ENCODE peak calls at places on chromosome 15, in seven cellular contexts. S is pancreas; Q is IMR-90; V is adrenal gland; Z is RWPE2; J is CD8-positive, alpha-beta T cell; T is GM23248. K is an unnamed sample.
A peak's percentile ranks its signal among the peaks of the same experiment; 100 is the strongest.

GRCh38 chr15:100383302-100384107 is 41.7 kb upstream of the ADAMTS17 start:
- DNase-seq in J (no peak), T (peak; percentile 10), S (peak; percentile 70), V (peak; percentile 51), Z (no peak), Q (no peak), K (no peak)

GRCh38 chr15:33145447-33145846 is 49.1 kb downstream of the FMN1 start:
- DNase-seq in Z (peak; percentile 69), J (no peak), Q (no peak), S (no peak), V (no peak), T (no peak), K (no peak)

GRCh38 chr15:33644319-33644718 is 324.0 kb upstream of the CHRM5 start:
- DNase-seq in V (no peak), Q (no peak), S (no peak), Z (no peak), J (no peak), T (no peak), K (no peak)

GRCh38 chr15:76190767-76191538 is 120.3 kb downstream of the ETFA start:
- DNase-seq in Q (peak; percentile 62), T (peak; percentile 92), J (peak; percentile 65), V (peak; percentile 89), S (peak; percentile 86), Z (no peak), K (no peak)

GRCh38 chr15:77866596-77867125 is 210.8 kb downstream of the TBC1D2B start:
- DNase-seq in J (no peak), S (no peak), Z (peak; percentile 62), Q (no peak), V (no peak), T (no peak), K (no peak)

GRCh38 chr15:37289109-37289765 is 188.9 kb upstream of the MEIS2 start:
- DNase-seq in V (no peak), S (no peak), Z (no peak), T (peak; percentile 53), J (no peak), Q (peak; percentile 5), K (no peak)

GRCh38 chr15:80264031-80264430 is 12.0 kb upstream of the CTXND1 start:
- DNase-seq in T (peak; percentile 39), V (no peak), J (no peak), S (no peak), Q (peak; percentile 22), Z (no peak), K (no peak)

GRCh38 chr15:79164465-79164864 is 73.9 kb upstream of the RASGRF1 start:
- DNase-seq in V (no peak), S (no peak), J (no peak), T (no peak), Z (no peak), Q (no peak), K (no peak)

GRCh38 chr15:92306662-92307061 is 87.0 kb upstream of the ST8SIA2 start:
- DNase-seq in J (no peak), Q (no peak), Z (no peak), T (peak; percentile 52), S (no peak), V (no peak), K (no peak)

GRCh38 chr15:101240364-101240763 is 11.5 kb downstream of the CHSY1 start:
- DNase-seq in Q (peak; percentile 81), J (no peak), V (no peak), S (no peak), Z (no peak), T (peak; percentile 52), K (no peak)

GRCh38 chr15:80489030-80489594 is 84.9 kb downstream of the ARNT2 start:
- DNase-seq in J (no peak), V (peak; percentile 53), Q (peak; percentile 93), S (no peak), T (peak; percentile 89), Z (no peak), K (no peak)

GRCh38 chr15:79294075-79294474 is 11.6 kb downstream of the ANKRD34C start:
- DNase-seq in S (no peak), Q (no peak), T (no peak), Z (no peak), V (no peak), J (no peak), K (no peak)

GRCh38 chr15:70238917-70239316 is 141.2 kb upstream of the TLE3 start:
- DNase-seq in J (no peak), S (no peak), T (no peak), Q (no peak), Z (peak; percentile 31), V (no peak), K (no peak)

GRCh38 chr15:100501095-100501494 is 27.7 kb downstream of the CERS3 start:
- DNase-seq in S (no peak), T (no peak), Q (no peak), J (no peak), V (no peak), Z (no peak), K (no peak)

GRCh38 chr15:65856821-65857455 is 12.4 kb upstream of the RAB11A start:
- DNase-seq in S (peak; percentile 71), Q (peak; percentile 53), Z (peak; percentile 77), J (peak; percentile 84), V (peak; percentile 72), T (peak; percentile 72), K (no peak)

GRCh38 chr15:100852630-100853029 is 27.0 kb upstream of the ALDH1A3 start:
- DNase-seq in J (no peak), S (no peak), Z (peak; percentile 42), V (no peak), Q (no peak), T (no peak), K (no peak)

GRCh38 chr15:68281008-68281407 is 3.5 kb downstream of the FEM1B start:
- DNase-seq in Q (no peak), Z (no peak), S (no peak), J (no peak), V (no peak), T (no peak), K (no peak)

GRCh38 chr15:68286256-68286655 is 8.7 kb downstream of the FEM1B start:
- DNase-seq in T (no peak), Q (no peak), J (no peak), V (no peak), Z (no peak), S (no peak), K (no peak)

GRCh38 chr15:68279779-68280745 is 2.5 kb downstream of the FEM1B start:
- DNase-seq in Z (no peak), T (peak; percentile 58), V (no peak), Q (no peak), S (no peak), J (no peak), K (no peak)

GRCh38 chr15:68285243-68285980 is 7.9 kb downstream of the FEM1B start:
- DNase-seq in Z (no peak), S (no peak), Q (no peak), V (no peak), T (peak; percentile 40), J (no peak), K (no peak)

DNA sequence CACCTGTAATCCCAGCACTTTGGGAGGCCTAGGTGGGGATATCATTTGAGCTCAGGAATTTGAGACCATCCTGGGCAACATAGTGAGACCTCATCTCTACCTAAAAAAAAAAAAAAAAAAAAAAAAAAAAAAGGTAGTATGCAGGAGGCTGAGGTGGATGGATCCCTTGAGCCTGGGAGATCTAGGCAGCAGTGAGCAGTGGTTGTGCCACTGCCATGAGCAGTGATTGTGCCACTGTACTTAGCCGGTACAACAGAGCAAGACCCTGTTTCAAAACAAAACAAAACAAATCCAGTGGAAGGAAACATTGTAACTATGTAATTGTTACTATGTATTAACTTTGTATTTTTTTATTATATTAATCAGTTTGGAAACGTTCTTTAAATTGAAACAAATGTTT is 5.9 kb downstream of the FEM1B start:
- DNase-seq in J (no peak), V (no peak), T (no peak), Q (no peak), S (no peak), Z (no peak), K (no peak)
- H3K4me1 ChIP-seq in J (peaks cover 61% of the 10 kb centered on the region), V (peaks cover 79% of the 10 kb centered on the region), T (peaks cover 39% of the 10 kb centered on the region), Q (peaks cover 8% of the 10 kb centered on the region), S (peaks cover 6% of the 10 kb centered on the region), Z (peaks cover 58% of the 10 kb centered on the region), K (peaks cover 37% of the 10 kb centered on the region)

DNA sequence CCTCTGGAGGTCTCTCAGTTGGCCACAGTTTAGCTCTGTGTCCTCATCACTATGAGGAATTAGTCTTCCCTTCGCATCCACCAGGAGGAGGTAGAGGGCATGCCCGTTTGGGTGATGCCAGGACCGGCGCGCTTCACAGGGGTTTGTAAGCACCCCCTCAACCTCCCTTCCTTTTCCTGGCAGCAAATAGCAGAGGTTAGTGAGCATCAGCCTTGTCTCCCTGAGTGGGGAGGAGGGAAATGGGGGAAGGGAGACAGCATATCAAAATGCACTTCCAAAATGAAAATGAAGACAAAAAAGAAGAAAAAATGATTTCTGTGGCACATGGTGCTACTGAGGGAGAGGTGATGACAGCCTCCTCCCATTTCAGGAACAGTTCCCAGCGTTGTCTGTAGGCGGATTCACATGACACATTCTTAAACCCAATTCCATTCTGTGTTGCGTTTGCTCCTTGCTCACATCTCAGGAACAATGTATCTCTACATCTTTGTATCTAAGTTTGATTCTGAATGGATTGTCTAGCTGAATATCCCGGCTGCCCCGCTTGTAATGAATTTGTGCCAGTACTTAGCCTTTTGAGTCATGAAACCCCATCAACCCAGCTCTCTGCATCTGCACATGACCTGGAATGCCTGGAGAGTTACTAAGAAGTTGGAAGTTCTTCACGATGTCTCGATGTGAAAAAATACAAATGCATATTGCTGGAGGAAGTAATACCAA is 45.1 kb downstream of the TYRO3 start:
- DNase-seq in Q (peak; percentile 91), J (peak; percentile 63), T (peak; percentile 95), S (peak; percentile 58), V (peak; percentile 66), Z (peak; percentile 82), K (no peak)
- H3K4me3 ChIP-seq in Q (peak overlapping the region; percentile 31), J (no peak overlapping the region), T (peak overlapping the region; percentile 72), S (no peak overlapping the region), V (peak overlapping the region; percentile 24), Z (no peak overlapping the region), K (peak overlapping the region; percentile 18)

GRCh38 chr15:24748812-24749439 is 73.4 kb downstream of the NPAP1 start:
- DNase-seq in J (no peak), T (no peak), Q (no peak), S (no peak), V (no peak), Z (no peak), K (no peak)

GRCh38 chr15:24746094-24746493 is 70.5 kb downstream of the NPAP1 start:
- DNase-seq in J (no peak), S (no peak), V (no peak), Z (no peak), T (no peak), Q (no peak), K (no peak)

GRCh38 chr15:24747376-24747775 is 71.8 kb downstream of the NPAP1 start:
- DNase-seq in Z (no peak), T (no peak), Q (no peak), S (no peak), J (no peak), V (no peak), K (no peak)

DNA sequence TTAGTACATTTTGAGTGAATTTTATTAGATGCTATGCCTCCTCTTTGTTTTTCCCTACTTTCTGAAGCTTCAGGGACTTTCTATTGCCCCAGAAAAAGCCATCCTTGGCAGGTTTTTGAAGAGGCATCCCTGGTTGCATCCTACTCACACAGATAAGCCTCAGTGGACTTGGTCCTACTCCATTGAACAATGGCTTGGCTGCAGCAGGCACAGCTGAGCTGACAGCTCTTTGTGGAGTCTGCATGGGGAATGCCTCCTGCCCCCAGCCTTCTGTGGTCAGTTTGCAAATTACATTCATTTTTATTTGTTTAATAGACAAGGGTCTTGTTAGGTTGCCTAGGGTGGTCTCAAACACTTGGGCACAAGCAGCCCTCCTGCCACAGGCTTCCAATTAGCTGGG is 69.7 kb downstream of the NPAP1 start:
- DNase-seq in V (no peak), T (no peak), S (no peak), Z (no peak), J (no peak), Q (no peak), K (no peak)
- H3K9me3 ChIP-seq in V (no peaks in the 10 kb centered on the region), T (no peaks in the 10 kb centered on the region), S (no peaks in the 10 kb centered on the region), Z (peaks cover 5% of the 10 kb centered on the region), J (no peaks in the 10 kb centered on the region), Q (peaks cover 8% of the 10 kb centered on the region), K (peaks cover 25% of the 10 kb centered on the region)

GRCh38 chr15:39787479-39787878 is 4.8 kb upstream of the FSIP1 start:
- DNase-seq in T (no peak), V (no peak), S (no peak), J (no peak), Z (no peak), Q (no peak), K (no peak)
- H3K4me1 ChIP-seq in T (peaks cover 61% of the 10 kb centered on the region), V (peaks cover 21% of the 10 kb centered on the region), S (no peaks in the 10 kb centered on the region), J (peaks cover 12% of the 10 kb centered on the region), Z (peaks cover 24% of the 10 kb centered on the region), Q (peaks cover 27% of the 10 kb centered on the region), K (peaks cover 56% of the 10 kb centered on the region)